ENCODE peak calls at places on chromosomes 11 and 22, in ten cellular contexts. V, X, U, C, S, D, Z, E, T and G are unnamed samples. For H3K4me1, the result is how much of the 10 kb centered on the place peaks cover.

GRCh38 chr22:35914665-35915476 is 113.8 kb downstream of the RBFOX2 start:
- DNase-seq in V (peak), S (peak), X (peak), C (peak), U (peak), D (peak), T (peak), Z (no peak), E (peak), G (peak)

GRCh38 chr11:8318536-8318935 is 54.9 kb upstream of the LMO1 start:
- DNase-seq in T (no peak), U (peak), Z (no peak), S (no peak), V (peak), E (no peak), C (no peak), D (no peak), X (no peak), G (no peak)

GRCh38 chr22:38097557-38098409 is 12.7 kb downstream of the BAIAP2L2 start:
- DNase-seq in C (no peak), T (peak), X (no peak), S (no peak), E (no peak), U (no peak), D (no peak), V (peak), Z (no peak), G (no peak)

GRCh38 chr22:39284983-39285382 is 34.4 kb downstream of the RPL3 start:
- DNase-seq in V (no peak), S (no peak), X (no peak), T (no peak), D (no peak), Z (no peak), E (no peak), U (no peak), C (no peak), G (no peak)

GRCh38 chr11:106770489-106771100 is 247.7 kb downstream of the GUCY1A2 start:
- DNase-seq in T (no peak), Z (no peak), X (no peak), C (no peak), V (no peak), U (no peak), S (no peak), E (no peak), D (no peak), G (no peak)

GRCh38 chr11:78330361-78330760 is 87.3 kb downstream of the GAB2 start:
- DNase-seq in T (no peak), E (no peak), V (no peak), C (no peak), U (no peak), X (no peak), S (no peak), Z (no peak), D (no peak), G (no peak)

GRCh38 chr11:2813141-2813908 is 72.2 kb downstream of the CDKN1C start:
- DNase-seq in C (no peak), S (no peak), U (no peak), D (no peak), T (no peak), V (no peak), X (peak), E (no peak), Z (no peak), G (no peak)

GRCh38 chr22:39207141-39208012 is 37.4 kb downstream of the PDGFB start:
- DNase-seq in C (peak), D (peak), E (no peak), T (no peak), X (no peak), V (no peak), S (no peak), U (peak), Z (peak), G (no peak)

GRCh38 chr22:49576241-49577141 is 251.2 kb downstream of the BRD1 start:
- DNase-seq in E (no peak), X (no peak), C (peak), Z (peak), S (no peak), T (no peak), V (no peak), U (peak), D (peak), G (no peak)

GRCh38 chr11:35491231-35491871 is 34.1 kb downstream of the PAMR1 start:
- DNase-seq in T (no peak), V (no peak), X (no peak), C (no peak), U (no peak), D (no peak), E (no peak), S (no peak), Z (no peak), G (no peak)

GRCh38 chr22:37647928-37648327 is 8.5 kb downstream of the SH3BP1 start:
- DNase-seq in Z (no peak), D (peak), V (no peak), S (no peak), U (no peak), C (peak), E (no peak), T (no peak), X (no peak), G (no peak)

GRCh38 chr11:131201674-131202073 is 168.7 kb upstream of the NTM start:
- DNase-seq in X (no peak), U (no peak), E (no peak), C (no peak), D (no peak), V (no peak), S (no peak), T (no peak), Z (no peak), G (no peak)

DNA sequence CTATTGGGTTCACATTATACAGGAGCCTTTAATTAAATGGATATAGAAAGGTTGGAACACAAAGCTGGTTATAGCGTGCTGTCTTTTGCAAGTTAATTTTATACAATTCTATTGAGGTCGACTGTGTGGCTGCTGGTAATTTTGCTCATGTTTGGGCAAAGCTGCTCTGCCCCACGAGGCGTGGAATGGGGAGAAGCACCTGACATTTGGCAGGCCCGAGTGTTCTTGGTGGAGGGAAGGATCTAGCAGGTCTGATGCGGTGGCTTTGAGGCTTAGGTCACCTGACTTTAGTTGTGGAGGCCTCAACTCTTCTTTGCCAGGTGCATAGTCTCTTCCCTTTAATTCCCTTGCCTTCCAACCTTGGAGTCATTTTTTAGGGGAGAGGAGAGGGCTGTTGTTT is 97.3 kb downstream of the ZBTB16 start:
- DNase-seq in U (peak), V (no peak), D (no peak), T (no peak), S (no peak), Z (no peak), X (no peak), C (no peak), E (no peak), G (no peak)
- H3K4me1 ChIP-seq in U (half or more), V (under half), D (half or more), T (under half), S (under half), Z (half or more), X (under half), C (half or more), E (under half), G (under half)

GRCh38 chr11:121367434-121367833 is 74.9 kb downstream of the SC5D start:
- DNase-seq in V (no peak), U (no peak), Z (no peak), C (no peak), E (no peak), D (no peak), X (no peak), S (no peak), T (no peak), G (no peak)
- TF ChIP-seq POLR2AphosphoS5 in V (no peak), U (no peak), Z (no peak), C (no peak), E (no peak), D (no peak), X (no peak), S (no peak), T (no peak), G (no peak)

GRCh38 chr11:73198677-73199076 is 19.4 kb upstream of the P2RY2 start:
- DNase-seq in V (peak), U (peak), T (peak), E (no peak), X (peak), S (no peak), C (peak), D (no peak), Z (no peak), G (no peak)

GRCh38 chr11:73195191-73196007 is 22.7 kb upstream of the P2RY2 start:
- DNase-seq in Z (peak), S (no peak), X (peak), V (no peak), D (peak), T (no peak), U (peak), C (peak), E (peak), G (no peak)

GRCh38 chr11:73197348-73197747 is 20.7 kb upstream of the P2RY2 start:
- DNase-seq in U (peak), C (peak), E (no peak), D (no peak), V (no peak), X (no peak), T (no peak), Z (peak), S (no peak), G (peak)

GRCh38 chr11:73194593-73194992 is 23.5 kb upstream of the P2RY2 start:
- DNase-seq in D (no peak), X (no peak), T (no peak), E (peak), S (no peak), Z (peak), C (peak), U (peak), V (no peak), G (peak)

GRCh38 chr11:73196576-73196975 is 21.5 kb upstream of the P2RY2 start:
- DNase-seq in C (peak), X (no peak), V (no peak), T (no peak), U (peak), D (no peak), E (no peak), S (no peak), Z (peak), G (no peak)
- H3K27ac ChIP-seq in C (no peak), X (no peak), V (no peak), T (no peak), U (no peak), D (no peak), E (no peak), S (no peak), Z (no peak), G (no peak)

GRCh38 chr11:75387742-75388294 is 11.5 kb upstream of the RPS3 start:
- DNase-seq in S (no peak), C (no peak), Z (no peak), V (no peak), U (no peak), X (no peak), D (no peak), E (no peak), T (no peak), G (no peak)
- H3K4me1 ChIP-seq in S (under half), C (under half), Z (under half), V (under half), U (under half), X (under half), D (under half), E (under half), T (under half), G (under half)

DNA sequence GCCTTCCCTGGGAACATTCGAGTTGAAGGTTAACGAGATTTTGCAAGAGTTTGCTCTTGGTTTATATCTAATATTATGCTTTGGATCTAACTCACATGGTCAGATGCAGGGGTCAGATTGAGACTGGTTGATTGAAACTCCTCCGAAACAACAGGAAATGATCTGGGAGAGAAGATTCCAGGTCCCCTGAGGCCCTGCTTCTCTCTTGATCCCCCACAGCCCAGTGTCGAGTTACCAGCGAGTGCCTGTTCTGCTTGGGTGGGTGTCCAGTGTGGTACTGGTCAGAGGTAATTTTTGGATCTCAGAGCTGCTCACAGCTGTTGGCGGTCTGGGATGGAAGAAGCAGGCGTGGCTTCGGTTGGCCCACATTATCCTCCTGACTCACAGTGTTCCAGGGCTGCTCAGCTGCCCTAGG is 9.2 kb downstream of the FBLN1 start:
- DNase-seq in X (no peak), E (no peak), V (no peak), D (peak), T (no peak), U (peak), C (peak), S (no peak), Z (peak), G (no peak)
- TF ChIP-seq POLR2AphosphoS5 in X (no peak), E (peak), V (no peak), D (peak), T (no peak), U (peak), C (peak), S (no peak), Z (no peak), G (peak)

DNA sequence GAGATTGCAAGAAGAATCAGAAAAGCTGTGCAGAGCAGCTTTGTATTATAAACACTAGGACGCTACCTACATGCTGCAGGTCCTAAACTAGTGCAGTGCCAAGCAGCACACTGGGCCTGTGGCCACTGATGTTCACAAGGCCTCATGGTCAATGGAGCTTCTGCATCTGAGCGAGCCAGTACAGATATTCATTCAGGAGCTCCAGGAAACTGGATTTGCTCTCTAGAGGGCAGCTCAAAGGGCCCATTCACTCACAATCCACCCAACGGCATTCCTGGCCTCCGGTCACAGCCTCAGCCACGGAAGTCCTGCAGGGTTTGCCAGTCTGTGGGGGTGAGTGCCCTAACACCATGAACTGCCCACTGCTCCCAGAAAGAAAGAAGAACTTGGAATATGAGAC is 5.8 kb upstream of the TBC1D10A start:
- DNase-seq in Z (no peak), E (no peak), D (no peak), V (no peak), T (no peak), S (no peak), X (no peak), U (no peak), C (no peak), G (no peak)
- H3K27ac ChIP-seq in Z (no peak), E (no peak), D (peak), V (no peak), T (no peak), S (no peak), X (no peak), U (no peak), C (peak), G (peak)

DNA sequence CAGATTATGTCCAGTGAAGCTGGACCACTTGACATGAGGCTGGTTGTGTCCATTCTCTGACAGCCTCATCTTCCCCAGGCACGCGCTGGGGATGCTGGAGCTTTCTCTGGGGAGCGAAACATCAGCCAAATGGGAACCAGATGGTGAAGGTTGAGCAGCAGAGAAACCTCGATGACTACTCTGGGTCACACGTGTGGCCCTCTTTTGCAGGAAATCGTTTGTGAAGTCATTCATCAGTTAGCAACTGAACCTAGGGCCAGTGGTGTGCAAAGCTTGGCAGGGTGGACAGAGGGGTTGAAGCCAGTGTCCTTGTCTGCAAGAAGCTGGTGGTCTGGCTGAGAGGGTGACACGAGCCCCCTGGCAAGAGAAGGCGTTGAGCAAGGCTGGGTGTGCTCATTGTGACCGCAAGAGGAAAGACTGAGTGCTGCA is 109.8 kb downstream of the ZBTB16 start:
- DNase-seq in C (no peak), S (no peak), V (no peak), Z (no peak), U (peak), X (no peak), E (no peak), T (no peak), D (no peak), G (no peak)
- H3K4me1 ChIP-seq in C (half or more), S (under half), V (under half), Z (half or more), U (half or more), X (under half), E (half or more), T (half or more), D (half or more), G (half or more)

GRCh38 chr11:116207349-116207748 is 565.4 kb downstream of the BUD13 start:
- DNase-seq in Z (no peak), C (no peak), V (no peak), U (no peak), S (no peak), D (no peak), E (no peak), T (no peak), X (no peak), G (no peak)
- TF ChIP-seq POLR2AphosphoS5 in Z (no peak), C (no peak), V (no peak), U (no peak), S (no peak), D (no peak), E (no peak), T (no peak), X (no peak), G (no peak)

GRCh38 chr22:19419086-19419463 is 12.5 kb downstream of the HIRA start:
- DNase-seq in U (no peak), X (no peak), D (no peak), V (no peak), Z (no peak), E (no peak), S (no peak), C (no peak), T (no peak), G (no peak)

GRCh38 chr22:19420321-19420720 is 11.2 kb downstream of the HIRA start:
- DNase-seq in X (no peak), D (no peak), E (no peak), C (no peak), T (no peak), U (no peak), S (no peak), V (no peak), Z (no peak), G (no peak)

GRCh38 chr22:19419464-19420178 is 11.9 kb downstream of the HIRA start:
- DNase-seq in D (no peak), Z (no peak), V (no peak), T (no peak), S (no peak), C (peak), X (no peak), E (no peak), U (no peak), G (no peak)

GRCh38 chr22:19423906-19424500 is 7.5 kb downstream of the HIRA start:
- DNase-seq in T (no peak), U (no peak), E (no peak), S (no peak), C (no peak), D (no peak), V (no peak), Z (no peak), X (peak), G (no peak)

DNA sequence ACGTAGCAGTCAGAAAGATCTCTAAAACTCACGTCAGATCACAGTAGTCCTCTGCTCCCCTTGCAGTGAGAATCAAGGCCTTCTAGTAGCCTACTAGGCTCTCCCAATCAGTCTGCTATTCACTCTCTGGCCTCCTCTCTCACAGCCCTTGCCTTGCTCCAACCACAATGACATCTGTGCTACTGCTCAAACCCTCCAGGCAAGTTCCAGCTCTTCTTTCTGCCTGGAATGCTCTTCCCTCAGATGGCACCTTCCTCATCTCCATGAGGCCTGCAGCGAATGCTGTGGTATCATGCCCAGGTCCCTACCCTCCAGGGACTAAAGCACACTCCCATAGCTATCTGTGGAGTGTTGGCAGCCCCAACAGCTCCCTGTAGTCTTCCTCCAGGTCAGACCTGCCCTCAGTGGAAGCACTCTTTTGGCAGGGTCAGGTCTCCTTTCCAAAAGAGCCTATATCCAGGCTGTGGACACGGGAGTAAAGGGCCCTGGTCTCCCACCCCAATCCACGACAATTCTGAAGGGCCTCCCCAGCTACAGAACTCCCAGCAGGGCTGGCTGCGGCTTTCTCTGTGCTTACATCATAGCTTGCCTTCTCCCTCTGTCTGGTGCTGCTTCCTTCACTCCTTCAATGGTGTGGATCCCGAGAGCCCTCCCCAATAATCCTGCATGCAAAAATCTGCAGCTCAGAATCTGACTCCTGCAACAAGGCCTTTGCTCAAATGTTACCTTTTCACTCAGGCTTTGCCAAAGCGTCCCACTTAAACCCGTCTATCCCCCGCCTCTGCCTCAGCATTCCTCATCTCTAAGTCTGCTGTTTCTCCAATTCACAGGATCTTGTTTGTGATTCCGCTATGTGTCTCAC is 8.9 kb downstream of the HIRA start:
- DNase-seq in V (peak), T (no peak), C (no peak), S (no peak), Z (no peak), E (no peak), U (no peak), X (no peak), D (no peak), G (no peak)
- H3K27ac ChIP-seq in V (peak), T (no peak), C (no peak), S (no peak), Z (no peak), E (no peak), U (no peak), X (peak), D (no peak), G (no peak)